ENCODE peak calls at places on chromosomes 13 and 19, in four cellular contexts. N, K, I and U are unnamed samples.

GRCh38 chr13:36601186-36601585 is 72.6 kb upstream of the SERTM1 start:
- DNase-seq in I (no peak), K (no peak), N (no peak), U (no peak)

GRCh38 chr19:53897459-53897858 is 11.6 kb upstream of the CACNG7 start:
- DNase-seq in K (no peak), I (no peak), N (no peak), U (no peak)

GRCh38 chr13:110529522-110530311 is 31.8 kb downstream of the RAB20 start:
- DNase-seq in I (no peak), K (no peak), N (no peak), U (no peak)

GRCh38 chr19:16779539-16780163 is 49.5 kb upstream of the SIN3B start:
- DNase-seq in N (no peak), I (no peak), K (no peak), U (no peak)

GRCh38 chr19:7260161-7260560 is 34.1 kb downstream of the INSR start:
- DNase-seq in K (no peak), I (no peak), N (no peak), U (no peak)

GRCh38 chr13:45162821-45163220 is 38.0 kb downstream of the KCTD4 start:
- DNase-seq in K (peak; percentile 76), N (no peak), I (no peak), U (no peak)

GRCh38 chr13:39765801-39766463 is 110.5 kb downstream of the COG6 start:
- DNase-seq in K (no peak), I (no peak), N (no peak), U (peak; percentile 48)

GRCh38 chr13:25406377-25406776 is 34.6 kb downstream of the ATP8A2 start:
- DNase-seq in I (no peak), N (peak; percentile 13), K (peak; percentile 8), U (peak; percentile 45)

GRCh38 chr13:45299194-45299593 is 41.8 kb downstream of the TPT1 start:
- DNase-seq in I (no peak), N (no peak), K (no peak), U (no peak)

GRCh38 chr13:27334774-27335490 is 64.3 kb downstream of the RASL11A start:
- DNase-seq in K (no peak), I (no peak), N (no peak), U (no peak)

GRCh38 chr19:900302-901111 is 7.2 kb downstream of the RNU6-9 start:
- DNase-seq in K (no peak), I (no peak), N (no peak), U (peak; percentile 82)

GRCh38 chr13:95201814-95202521 is 99.3 kb downstream of the ABCC4 start:
- DNase-seq in I (no peak), K (no peak), N (no peak), U (no peak)

GRCh38 chr13:72782717-72783116 is 784 bp downstream of the PIBF1 start:
- DNase-seq in K (no peak), I (no peak), N (no peak), U (peak; percentile 63)

GRCh38 chr13:40232321-40232720 is 434.1 kb downstream of the FOXO1 start:
- DNase-seq in N (no peak), I (no peak), K (no peak), U (no peak)

GRCh38 chr19:54029930-54030490 is 33.7 kb downstream of the VSTM1 start:
- DNase-seq in N (peak; percentile 72), I (peak; percentile 21), K (peak; percentile 69), U (peak; percentile 90)

GRCh38 chr13:98476106-98476505 is 100.8 kb downstream of the STK24 start:
- DNase-seq in I (no peak), N (no peak), K (no peak), U (no peak)

GRCh38 chr19:42152876-42153275 is 20.6 kb upstream of the POU2F2 start:
- DNase-seq in I (no peak), K (no peak), N (no peak), U (no peak)

GRCh38 chr19:51365211-51366049 is 758 bp downstream of the ETFB start:
- DNase-seq in N (peak; percentile 95), I (no peak), K (no peak), U (peak; percentile 83)

GRCh38 chr13:76289558-76289957 is 596.6 kb downstream of the KCTD12 start:
- DNase-seq in K (no peak), N (no peak), I (no peak), U (no peak)

GRCh38 chr19:8487137-8487851 is 15.1 kb downstream of the PRAM1 start:
- DNase-seq in K (no peak), I (no peak), N (no peak), U (no peak)

GRCh38 chr13:80706164-80706471 is 365.2 kb upstream of the SPRY2 start:
- DNase-seq in K (no peak), I (no peak), N (no peak), U (no peak)

GRCh38 chr13:26050568-26051230 is 1.1 kb downstream of the SHISA2 start:
- DNase-seq in N (no peak), K (no peak), I (no peak), U (no peak)

GRCh38 chr13:29888306-29888705 is 37.9 kb upstream of the UBL3 start:
- DNase-seq in K (no peak), I (no peak), N (no peak), U (no peak)

GRCh38 chr19:17075860-17076538 is 422 bp downstream of the MYO9B start:
- DNase-seq in I (peak; percentile 31), K (no peak), N (no peak), U (peak; percentile 77)

GRCh38 chr13:65606622-65607021 is 1623.5 kb downstream of the PCDH9 start:
- DNase-seq in N (no peak), K (no peak), I (no peak), U (no peak)

GRCh38 chr19:4584670-4585460 is 25.4 kb upstream of the SEMA6B start:
- DNase-seq in N (no peak), I (no peak), K (no peak), U (no peak)

GRCh38 chr19:38869160-38869835 is 8.8 kb downstream of the RINL start:
- DNase-seq in N (no peak), I (no peak), K (no peak), U (no peak)

GRCh38 chr13:42215578-42216421 is 56.2 kb upstream of the AKAP11 start:
- DNase-seq in I (peak; percentile 39), K (peak; percentile 29), N (peak; percentile 10), U (peak; percentile 70)

GRCh38 chr13:71412231-71412630 is 454.8 kb downstream of the DACH1 start:
- DNase-seq in N (no peak), K (no peak), I (no peak), U (no peak)

GRCh38 chr13:21616880-21617279 is 12.9 kb upstream of the MICU2 start:
- DNase-seq in K (no peak), I (no peak), N (peak; percentile 90), U (no peak)

GRCh38 chr13:71801165-71801564 is 65.8 kb downstream of the DACH1 start:
- DNase-seq in K (no peak), N (no peak), I (no peak), U (no peak)

GRCh38 chr13:110907951-110908898 is 6.6 kb downstream of the ANKRD10 start:
- DNase-seq in N (peak; percentile 94), I (peak; percentile 15), K (peak; percentile 95), U (no peak)

GRCh38 chr13:98014766-98015165 is 61.3 kb downstream of the IPO5 start:
- DNase-seq in N (no peak), I (no peak), K (no peak), U (no peak)

GRCh38 chr19:36775768-36776167 is 3.2 kb upstream of the ZNF850 start:
- DNase-seq in I (no peak), K (no peak), N (no peak), U (no peak)

DNA sequence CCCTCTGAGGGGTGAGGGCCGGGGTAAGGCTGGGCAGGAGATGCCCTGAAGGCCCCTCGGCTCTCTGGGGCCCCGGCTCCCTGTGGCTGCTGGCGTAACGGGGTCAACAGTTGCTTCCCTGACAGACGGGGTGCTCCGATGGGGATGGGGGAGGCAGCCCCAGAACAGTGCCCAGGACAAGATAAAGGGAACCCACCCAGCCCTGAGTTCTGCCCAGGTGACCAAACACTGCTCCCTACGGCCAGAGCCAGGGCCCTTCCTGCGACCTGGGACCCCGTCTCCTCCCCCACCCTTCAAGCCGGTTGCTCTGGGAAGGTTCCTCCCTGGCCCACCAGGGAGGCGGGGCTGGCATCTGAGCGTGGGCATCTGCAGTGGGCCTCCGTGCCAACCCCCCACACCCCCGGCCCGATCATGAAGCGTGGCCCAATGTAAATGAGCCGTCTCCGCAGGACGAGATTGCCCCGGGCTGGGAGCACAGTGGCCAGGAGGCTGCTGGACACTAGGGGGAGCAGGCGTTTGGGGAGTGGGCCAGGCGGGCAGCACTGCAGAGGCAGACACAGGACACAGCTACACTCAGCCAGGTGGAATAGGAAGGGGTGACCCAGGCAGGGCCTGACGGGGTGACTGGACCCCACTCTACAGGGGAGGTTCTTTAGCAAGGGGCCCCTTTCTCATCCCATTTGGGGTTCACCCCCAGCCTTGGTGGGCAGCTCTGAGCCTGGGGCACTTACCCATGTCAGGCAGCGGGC is 1.1 kb upstream of the NKPD1 start:
- DNase-seq in I (no peak), N (no peak), K (no peak), U (no peak)
- H3K9ac ChIP-seq in I (no peak overlapping the region), N (no peak overlapping the region), K (no peak overlapping the region), U (no peak overlapping the region)

DNA sequence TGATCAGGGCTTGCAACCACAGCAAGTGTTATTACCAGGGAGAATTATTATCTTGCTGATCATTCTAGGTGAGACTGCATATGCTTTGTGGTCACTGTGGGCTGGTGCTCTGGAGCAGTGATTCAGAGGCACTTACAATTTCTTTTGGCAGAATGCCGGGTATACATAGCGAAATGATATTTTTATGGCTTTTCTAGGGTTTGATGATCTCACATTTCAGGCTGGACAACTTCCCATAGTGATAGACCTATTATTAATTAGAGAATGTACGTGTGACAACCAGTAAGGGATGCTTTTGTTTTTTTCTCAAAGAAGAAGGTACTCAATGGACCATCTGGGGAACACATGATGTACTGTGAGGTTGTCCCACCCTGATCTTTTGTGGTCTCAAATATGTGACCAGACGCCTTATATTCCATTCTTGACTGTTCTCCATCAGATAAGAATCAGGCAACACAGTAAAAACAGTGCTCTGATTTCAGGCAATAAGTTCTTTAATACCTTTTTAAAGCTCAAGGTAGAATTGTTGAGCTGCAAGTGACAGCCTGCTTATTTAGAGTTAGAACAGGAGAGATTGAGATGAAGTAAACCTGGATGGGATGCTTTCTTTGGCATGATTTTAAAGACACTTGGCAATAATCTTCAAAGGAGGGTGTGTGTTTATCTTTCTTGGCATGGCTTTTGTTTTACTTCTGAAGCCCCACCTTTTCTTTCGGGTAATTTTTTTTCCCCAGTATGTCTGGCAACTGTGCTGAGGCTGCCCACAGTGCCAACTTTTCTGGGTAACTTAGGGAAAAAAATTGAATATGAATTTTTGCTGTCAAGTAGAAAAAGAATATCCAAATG is 27.4 kb upstream of the SCEL start:
- DNase-seq in K (peak; percentile 42), I (no peak), N (no peak), U (no peak)
- H3K4me2 ChIP-seq in K (peak overlapping the region; percentile 35), I (no peak overlapping the region), N (no peak overlapping the region), U (no peak overlapping the region)

GRCh38 chr19:10338940-10339339 is 484 bp downstream of the ICAM3 start:
- DNase-seq in N (no peak), I (no peak), K (no peak), U (no peak)
- H3K4me3 ChIP-seq in N (no peak overlapping the region), I (peak overlapping the region; percentile 77), K (no peak overlapping the region), U (peak overlapping the region; percentile 89)

DNA sequence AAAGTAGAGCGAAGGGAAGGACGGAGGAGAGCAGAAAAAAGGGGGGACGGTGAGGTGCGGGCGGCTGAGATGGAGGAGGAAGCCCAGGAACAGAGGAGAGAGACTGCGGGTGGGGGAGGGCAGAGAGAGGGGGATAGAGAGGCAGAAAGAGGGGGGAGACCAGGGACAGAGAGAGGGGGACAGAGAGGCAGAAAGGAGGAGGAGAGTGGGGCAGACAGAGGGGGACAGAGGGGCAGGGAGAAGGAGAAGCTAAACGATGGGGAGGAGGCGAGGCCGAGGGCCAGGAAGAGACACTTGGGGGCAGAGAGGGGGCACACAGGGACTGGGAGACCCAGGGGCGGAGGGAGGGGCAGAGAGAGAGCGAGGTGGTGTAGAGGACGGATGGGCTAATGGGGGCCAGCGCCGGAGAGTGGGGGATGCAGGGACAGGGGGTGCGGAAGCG is 711 bp downstream of the MEIS3 start:
- DNase-seq in I (no peak), K (no peak), N (no peak), U (no peak)
- H3K9ac ChIP-seq in I (no peak overlapping the region), K (peak overlapping the region; percentile 62), N (no peak overlapping the region), U (peak overlapping the region; percentile 50)